ENCODE peak calls at places on chromosomes 4 and X, in six cellular contexts. N is ELR, H is EL, S is Karpas-422, W is colonic mucosa, I is spleen. B is an unnamed sample.

GRCh38 chr4:123889376-123889945 is 492.9 kb downstream of the SPRY1 start:
- DNase-seq in I (no peak), W (no peak), S (no peak), N (no peak), H (peak), B (no peak)

GRCh38 chr4:141153751-141154510 is 20.7 kb upstream of the RNF150 start:
- DNase-seq in N (no peak), S (no peak), I (no peak), H (no peak), W (no peak), B (no peak)

GRCh38 chrX:140343226-140343873 is 161.5 kb downstream of the SOX3 start:
- DNase-seq in I (no peak), H (peak), S (no peak), N (peak), W (no peak), B (no peak)

GRCh38 chrX:101986571-101986970 is 54.7 kb upstream of the ZMAT1 start:
- DNase-seq in W (no peak), N (peak), S (no peak), H (peak), I (no peak), B (no peak)

GRCh38 chr4:20456416-20456815 is 204.7 kb downstream of the SLIT2 start:
- DNase-seq in N (peak), S (no peak), W (no peak), I (no peak), H (peak), B (no peak)

GRCh38 chrX:118271770-118272169 is 74.1 kb upstream of the WDR44 start:
- DNase-seq in W (no peak), H (no peak), S (no peak), N (no peak), I (no peak), B (no peak)

GRCh38 chrX:47358387-47359065 is 11.9 kb upstream of the ZNF157 start:
- DNase-seq in I (no peak), H (peak), W (no peak), N (no peak), S (no peak), B (peak)

GRCh38 chr4:21765810-21766407 is 182.7 kb downstream of the KCNIP4 start:
- DNase-seq in H (peak), N (peak), W (peak), I (no peak), S (peak), B (peak)

GRCh38 chrX:118221257-118221656 is 104.6 kb upstream of the KLHL13 start:
- DNase-seq in H (no peak), W (no peak), S (no peak), N (no peak), I (no peak), B (no peak)

GRCh38 chr4:169909897-169910296 is 116.3 kb downstream of the MFAP3L start:
- DNase-seq in W (no peak), I (no peak), H (no peak), S (no peak), N (no peak), B (no peak)

GRCh38 chrX:137654481-137654880 is 88.6 kb downstream of the ZIC3 start:
- DNase-seq in S (no peak), H (no peak), I (no peak), W (no peak), N (no peak), B (no peak)

GRCh38 chr4:87832669-87833068 is at the start of gene MEPE:
- DNase-seq in N (no peak), H (no peak), W (no peak), S (no peak), I (no peak), B (no peak)

GRCh38 chr4:21697583-21697982 is 251.0 kb downstream of the KCNIP4 start:
- DNase-seq in W (no peak), S (no peak), N (peak), I (peak), H (peak), B (no peak)

GRCh38 chr4:20299515-20299914 is 47.8 kb downstream of the SLIT2 start:
- DNase-seq in N (peak), S (peak), W (no peak), I (no peak), H (no peak), B (peak)

GRCh38 chr4:41156574-41156973 is 57.8 kb downstream of the APBB2 start:
- DNase-seq in H (peak), S (no peak), N (peak), W (no peak), I (no peak), B (no peak)

GRCh38 chrX:106009145-106009544 is 29.4 kb downstream of the SERPINA7 start:
- DNase-seq in H (no peak), I (no peak), W (no peak), N (no peak), S (no peak), B (no peak)

GRCh38 chrX:150405006-150405405 is 41.9 kb downstream of the MAMLD1 start:
- DNase-seq in S (no peak), N (no peak), H (no peak), I (no peak), W (no peak), B (no peak)

GRCh38 chr4:74267998-74268606 is 40.2 kb upstream of the EPGN start:
- DNase-seq in I (no peak), W (no peak), N (peak), S (no peak), H (peak), B (no peak)

GRCh38 chr4:164136181-164136616 is 617.7 kb upstream of the SMIM31 start:
- DNase-seq in N (peak), W (no peak), I (no peak), H (no peak), S (no peak), B (no peak)